ENCODE peak calls at places on chromosome 12, in nine cellular contexts. X is HCT116, Q is endothelial cell of umbilical vein, S is spleen, O is SK-N-SH, W is HepG2, V is transverse colon, M is GM23338, P is sigmoid colon. R is an unnamed sample. For H3K4me1, the result is how much of the 10 kb centered on the place peaks cover.

GRCh38 chr12:56206373-56207166 is 15.2 kb downstream of the RNF41 start:
- DNase-seq in P (peak), Q (peak), W (peak), O (peak), M (peak), X (no peak), V (peak), S (peak), R (no peak)

GRCh38 chr12:25590021-25590721 is 37.1 kb upstream of the LMNTD1 start:
- DNase-seq in O (no peak), X (no peak), Q (no peak), W (no peak), P (no peak), S (no peak), V (no peak), M (no peak), R (no peak)

GRCh38 chr12:127582074-127582473 is 684.9 kb upstream of the TMEM132C start:
- DNase-seq in X (no peak), M (no peak), Q (no peak), O (no peak), P (no peak), S (no peak), V (no peak), W (no peak), R (no peak)

GRCh38 chr12:8667280-8667679 is 4.7 kb upstream of the MFAP5 start:
- DNase-seq in W (no peak), P (no peak), Q (no peak), X (no peak), M (no peak), S (no peak), V (no peak), O (no peak), R (no peak)

GRCh38 chr12:118299791-118300460 is 72.8 kb downstream of the TAOK3 start:
- DNase-seq in P (no peak), M (no peak), Q (no peak), X (no peak), S (no peak), O (no peak), W (no peak), V (no peak), R (no peak)

GRCh38 chr12:66516133-66516532 is 162.7 kb downstream of the GRIP1 start:
- DNase-seq in S (no peak), M (peak), X (no peak), O (no peak), V (no peak), W (no peak), Q (no peak), P (no peak), R (no peak)

GRCh38 chr12:124694846-124695497 is 127.6 kb upstream of the NCOR2 start:
- DNase-seq in V (no peak), W (no peak), S (no peak), P (no peak), M (peak), Q (peak), O (no peak), X (no peak), R (no peak)

GRCh38 chr12:106342397-106343212 is 14.9 kb upstream of the POLR3B start:
- DNase-seq in X (no peak), Q (peak), W (peak), O (no peak), P (peak), M (no peak), S (no peak), V (peak), R (peak)

GRCh38 chr12:105523164-105524057 is 192.9 kb downstream of the C12orf75 start:
- DNase-seq in W (no peak), S (no peak), V (peak), P (peak), X (no peak), M (peak), Q (peak), O (peak), R (no peak)

GRCh38 chr12:125187148-125187733 is 122.0 kb downstream of the AACS start:
- DNase-seq in X (no peak), P (no peak), O (no peak), W (no peak), S (no peak), M (peak), Q (no peak), V (no peak), R (no peak)

GRCh38 chr12:59737725-59738463 is 142.1 kb downstream of the SLC16A7 start:
- DNase-seq in M (no peak), V (no peak), S (no peak), W (no peak), O (no peak), P (no peak), X (no peak), Q (no peak), R (no peak)

GRCh38 chr12:5512585-5512970 is 80.7 kb downstream of the NTF3 start:
- DNase-seq in Q (no peak), W (no peak), S (no peak), X (no peak), V (no peak), M (no peak), P (no peak), O (no peak), R (peak)

GRCh38 chr12:31466768-31467167 is 124.2 kb downstream of the DENND5B start:
- DNase-seq in V (no peak), W (no peak), P (no peak), M (no peak), S (no peak), O (no peak), Q (no peak), X (no peak), R (no peak)

GRCh38 chr12:29317556-29318363 is 63.2 kb downstream of the ERGIC2 start:
- DNase-seq in M (peak), W (peak), X (peak), S (no peak), O (peak), V (peak), P (no peak), Q (peak), R (no peak)

GRCh38 chr12:99381992-99382391 is 265.6 kb upstream of the GARIN6 start:
- DNase-seq in O (no peak), W (no peak), M (no peak), X (no peak), S (no peak), P (no peak), Q (no peak), V (no peak), R (no peak)

GRCh38 chr12:62346817-62347216 is 86.6 kb downstream of the USP15 start:
- DNase-seq in X (no peak), O (no peak), M (no peak), W (no peak), P (no peak), Q (no peak), V (no peak), S (no peak), R (no peak)

GRCh38 chr12:81530352-81530751 is 228.8 kb downstream of the PPFIA2 start:
- DNase-seq in Q (no peak), M (no peak), P (no peak), W (no peak), S (no peak), O (no peak), X (no peak), V (no peak), R (no peak)

GRCh38 chr12:13146539-13146938 is 43.1 kb upstream of the GSG1 start:
- DNase-seq in V (no peak), X (no peak), Q (no peak), P (peak), M (no peak), O (no peak), W (no peak), S (no peak), R (no peak)

GRCh38 chr12:77087427-77087826 is 22.1 kb upstream of the E2F7 start:
- DNase-seq in X (no peak), Q (peak), P (no peak), S (no peak), V (no peak), O (no peak), M (no peak), W (no peak), R (no peak)

GRCh38 chr12:47014474-47014873 is 64.9 kb upstream of the PCED1B start:
- DNase-seq in O (no peak), X (no peak), Q (peak), S (no peak), V (no peak), M (no peak), W (no peak), P (no peak), R (no peak)

GRCh38 chr12:113463746-113464743 is 7.6 kb downstream of the LHX5 start:
- DNase-seq in M (peak), P (no peak), X (no peak), Q (no peak), W (no peak), V (no peak), S (no peak), O (peak), R (no peak)

GRCh38 chr12:49019120-49019430 is 499 bp upstream of the PRKAG1 start:
- DNase-seq in S (no peak), W (no peak), O (no peak), Q (no peak), V (no peak), P (no peak), M (no peak), X (no peak), R (no peak)

GRCh38 chr12:49328816-49329215 is 5.8 kb downstream of the TROAP start:
- DNase-seq in O (no peak), S (no peak), V (no peak), P (peak), X (no peak), W (no peak), Q (no peak), M (no peak), R (no peak)

GRCh38 chr12:3049596-3050314 is 27.4 kb upstream of the TSPAN9 start:
- DNase-seq in X (no peak), W (no peak), M (no peak), Q (no peak), V (no peak), P (no peak), O (no peak), S (peak), R (no peak)

GRCh38 chr12:12612403-12612802 is 727 bp downstream of the CREBL2 start:
- DNase-seq in X (no peak), M (peak), Q (peak), W (peak), P (no peak), V (no peak), O (peak), S (no peak), R (no peak)

GRCh38 chr12:121061831-121062230 is 22.8 kb upstream of the OASL start:
- DNase-seq in Q (peak), M (no peak), P (no peak), S (no peak), V (no peak), O (peak), W (peak), X (peak), R (no peak)

DNA sequence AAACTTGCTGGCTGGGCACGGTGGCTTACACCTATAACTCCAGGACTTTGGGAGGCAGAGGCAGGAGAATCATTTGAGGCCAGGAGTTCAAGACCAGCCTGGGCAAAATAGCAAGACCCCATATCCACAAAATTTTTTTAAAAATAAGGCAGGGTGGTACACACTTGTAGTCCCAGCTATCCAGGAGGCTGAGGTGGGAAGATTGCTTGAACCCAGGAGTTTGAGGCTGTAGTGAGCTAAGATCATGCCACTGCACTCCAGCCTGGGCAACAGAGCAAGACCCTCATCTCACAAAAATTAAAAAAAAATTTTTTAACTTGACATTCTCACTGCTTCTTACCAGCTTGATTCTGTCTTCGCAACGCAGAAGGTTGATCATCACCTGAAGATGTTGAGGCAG is 39.5 kb downstream of the SSH1 start:
- DNase-seq in V (no peak), S (no peak), Q (no peak), M (no peak), W (no peak), X (no peak), O (no peak), P (no peak), R (no peak)
- H3K4me1 ChIP-seq in V (under half), S (under half), Q (under half), M (under half), W (under half), X (under half), O (under half), P (under half), R (under half)

DNA sequence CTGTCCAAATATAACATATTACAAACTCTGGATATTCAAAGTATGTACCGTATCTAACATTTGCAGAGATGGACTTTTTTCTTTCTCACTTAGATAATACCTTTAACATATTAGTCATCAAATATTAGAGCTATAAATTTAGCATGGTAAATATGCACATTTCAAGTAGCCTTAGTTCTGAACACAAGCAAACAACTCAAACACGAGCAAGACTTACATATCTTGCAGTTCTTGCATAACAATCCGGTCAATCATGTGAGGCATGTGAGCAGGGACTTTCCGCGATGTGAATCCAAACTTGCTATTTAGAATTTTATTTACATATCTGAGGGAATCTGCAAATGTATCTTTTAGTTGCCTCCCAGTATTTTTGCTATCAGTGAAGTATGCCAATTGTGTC is 22.1 kb upstream of the SYCP3 start:
- DNase-seq in M (no peak), O (no peak), Q (no peak), X (no peak), S (no peak), V (no peak), P (no peak), W (no peak), R (no peak)
- TF ChIP-seq POLR2AphosphoS5 in M (no peak), O (no peak), Q (no peak), X (no peak), S (no peak), V (no peak), P (no peak), W (no peak), R (no peak)

GRCh38 chr12:52172956-52173355 is 18.9 kb downstream of the KRT80 start:
- DNase-seq in Q (no peak), P (no peak), V (no peak), X (no peak), S (no peak), O (no peak), W (no peak), M (no peak), R (no peak)

GRCh38 chr12:52169886-52170285 is 21.9 kb downstream of the KRT80 start:
- DNase-seq in W (no peak), S (no peak), M (no peak), O (no peak), Q (no peak), X (no peak), P (no peak), V (no peak), R (no peak)

GRCh38 chr12:52170827-52171226 is 21.0 kb downstream of the KRT80 start:
- DNase-seq in P (no peak), O (no peak), S (no peak), Q (no peak), X (no peak), W (no peak), V (no peak), M (no peak), R (no peak)

GRCh38 chr12:52173526-52173925 is 18.3 kb downstream of the KRT80 start:
- DNase-seq in O (no peak), W (no peak), P (no peak), S (no peak), Q (no peak), M (no peak), X (no peak), V (no peak), R (no peak)

DNA sequence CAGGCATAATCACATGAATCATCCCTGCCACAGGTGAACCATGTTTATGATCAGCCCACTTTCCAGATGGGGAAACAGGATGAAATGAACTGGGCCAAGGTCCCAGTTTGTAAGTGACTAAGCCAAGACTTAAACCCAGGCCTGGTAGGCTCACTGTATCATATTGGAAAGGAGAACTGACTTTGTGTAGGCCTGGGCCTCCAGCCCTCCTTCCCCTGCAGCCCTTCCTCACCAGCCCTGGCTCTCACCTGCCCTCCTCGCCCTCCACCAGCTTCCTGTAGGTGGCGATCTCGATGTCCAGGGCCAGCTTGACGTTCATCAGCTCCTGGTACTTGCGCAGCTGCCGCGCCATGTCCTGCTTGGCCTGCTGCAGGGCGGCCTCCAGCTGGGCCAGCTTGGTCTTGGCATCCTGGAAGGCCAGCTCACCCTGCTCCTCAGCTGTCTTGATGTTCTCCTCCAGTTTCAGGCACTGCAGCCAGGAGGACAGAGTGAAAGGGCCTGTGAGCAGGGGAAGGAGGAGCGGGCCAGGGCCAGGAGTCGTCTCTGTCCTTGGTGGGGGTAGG is 19.8 kb downstream of the KRT80 start:
- DNase-seq in Q (no peak), M (peak), V (peak), X (no peak), P (no peak), S (no peak), O (no peak), W (peak), R (no peak)
- TF ChIP-seq CTCF in Q (peak), M (peak), V (peak), X (peak), P (no peak), S (no peak), O (peak), W (peak), R (no peak)

GRCh38 chr12:67788118-67788517 is 139.6 kb downstream of the DYRK2 start:
- DNase-seq in V (no peak), S (no peak), P (no peak), M (no peak), X (no peak), W (no peak), O (no peak), Q (no peak), R (no peak)
- H3K4me1 ChIP-seq in V (under half), S (under half), P (under half), M (under half), X (under half), W (under half), O (under half), Q (under half), R (under half)